ENCODE peak calls at places on chromosomes 4 and X, in six cellular contexts. X, M, B, D, R and K are unnamed samples.

GRCh38 chr4:86554641-86555040 is 39.5 kb upstream of the PTPN13 start:
- DNase-seq in B (no peak), M (no peak), D (no peak), X (no peak), R (no peak), K (no peak)

GRCh38 chrX:74104356-74105065 is 199.5 kb upstream of the ZCCHC13 start:
- DNase-seq in R (no peak), B (no peak), X (no peak), M (no peak), D (no peak), K (no peak)

GRCh38 chrX:132853040-132853439 is 105.4 kb downstream of the HS6ST2 start:
- DNase-seq in D (no peak), R (no peak), M (no peak), X (no peak), B (no peak), K (no peak)

GRCh38 chr4:69383281-69383680 is 103.0 kb downstream of the UGT2B28 start:
- DNase-seq in D (no peak), R (no peak), X (no peak), B (no peak), M (no peak), K (no peak)

GRCh38 chr4:10696253-10696652 is 11.7 kb upstream of the CLNK start:
- DNase-seq in R (no peak), D (no peak), B (no peak), M (no peak), X (no peak), K (no peak)

GRCh38 chr4:15167743-15168142 is 165.5 kb downstream of the CPEB2 start:
- DNase-seq in R (no peak), M (no peak), B (no peak), D (no peak), X (no peak), K (no peak)

GRCh38 chr4:65665951-65666523 is 4.3 kb downstream of the EPHA5 start:
- DNase-seq in B (no peak), D (no peak), R (no peak), X (no peak), M (no peak), K (no peak)

GRCh38 chrX:150767045-150767395 is 73.8 kb downstream of the MTMR1 start:
- DNase-seq in D (no peak), X (no peak), M (no peak), B (no peak), R (no peak), K (no peak)

GRCh38 chr4:38765391-38765790 is 17.4 kb downstream of the TLR10 start:
- DNase-seq in X (no peak), B (no peak), D (peak), M (no peak), R (no peak), K (no peak)

GRCh38 chrX:275967-276587 is 5.1 kb upstream of the PLCXD1 start:
- DNase-seq in R (no peak), X (peak), M (peak), B (peak), D (no peak), K (no peak)

GRCh38 chrX:26649534-26649933 is 433.6 kb downstream of the MAGEB5 start:
- DNase-seq in R (no peak), X (no peak), D (no peak), M (no peak), B (no peak), K (no peak)

GRCh38 chrX:150570512-150570911 is 2.1 kb downstream of the MTM1 start:
- DNase-seq in M (no peak), X (no peak), D (no peak), R (no peak), B (no peak), K (no peak)

GRCh38 chrX:143621276-143621675 is 14.6 kb downstream of the SLITRK4 start:
- DNase-seq in M (no peak), B (no peak), D (no peak), R (no peak), X (no peak), K (no peak)

GRCh38 chr4:82677327-82677726 is 115.5 kb upstream of the TMEM150C start:
- DNase-seq in M (no peak), R (no peak), B (no peak), X (no peak), D (no peak), K (no peak)

GRCh38 chr4:145047151-145047550 is 50.8 kb downstream of the ANAPC10 start:
- DNase-seq in M (no peak), D (no peak), R (no peak), X (no peak), B (no peak), K (no peak)

GRCh38 chrX:74578137-74578536 is 36.3 kb downstream of the RLIM start:
- DNase-seq in D (no peak), M (no peak), R (no peak), B (no peak), X (no peak), K (no peak)

GRCh38 chrX:27057883-27058282 is 405.3 kb downstream of the PPP4R3C start:
- DNase-seq in M (no peak), R (no peak), D (no peak), X (no peak), B (no peak), K (no peak)

GRCh38 chr4:90317785-90318184 is 190.6 kb downstream of the CCSER1 start:
- DNase-seq in R (no peak), M (no peak), D (peak), B (no peak), X (no peak), K (no peak)

GRCh38 chrX:56798866-56799864 is 70.1 kb downstream of the NBDY start:
- DNase-seq in M (peak), B (no peak), D (no peak), X (peak), R (peak), K (peak)

GRCh38 chr4:150570123-150570522 is 11.8 kb upstream of the MAB21L2 start:
- DNase-seq in X (no peak), R (no peak), B (no peak), M (no peak), D (no peak), K (no peak)

GRCh38 chr4:143083811-143084472 is 100.8 kb upstream of the USP38 start:
- DNase-seq in D (no peak), X (no peak), M (no peak), B (no peak), R (no peak), K (no peak)

GRCh38 chrX:111761578-111762135 is 80.7 kb downstream of the ALG13 start:
- DNase-seq in D (no peak), X (no peak), B (no peak), M (no peak), R (no peak), K (no peak)

GRCh38 chr4:16024009-16024408 is 59.8 kb downstream of the PROM1 start:
- DNase-seq in M (no peak), D (no peak), B (no peak), R (no peak), X (no peak), K (no peak)

GRCh38 chr4:55675196-55675793 is 39.2 kb upstream of the NMU start:
- DNase-seq in D (no peak), X (no peak), M (no peak), R (no peak), B (no peak), K (no peak)

GRCh38 chr4:82758701-82759685 is 39.6 kb downstream of the SCD5 start:
- DNase-seq in B (no peak), M (peak), X (no peak), R (peak), D (no peak), K (peak)

GRCh38 chr4:183589710-183590109 is 69.3 kb downstream of the RWDD4 start:
- DNase-seq in R (no peak), D (no peak), X (no peak), B (no peak), M (no peak), K (no peak)

GRCh38 chr4:5635826-5636196 is 72.5 kb downstream of the EVC2 start:
- DNase-seq in R (no peak), X (no peak), B (no peak), D (peak), M (no peak), K (no peak)
- H3K27ac ChIP-seq in R (no peak), X (no peak), B (no peak), D (peak), M (no peak), K (no peak)

DNA sequence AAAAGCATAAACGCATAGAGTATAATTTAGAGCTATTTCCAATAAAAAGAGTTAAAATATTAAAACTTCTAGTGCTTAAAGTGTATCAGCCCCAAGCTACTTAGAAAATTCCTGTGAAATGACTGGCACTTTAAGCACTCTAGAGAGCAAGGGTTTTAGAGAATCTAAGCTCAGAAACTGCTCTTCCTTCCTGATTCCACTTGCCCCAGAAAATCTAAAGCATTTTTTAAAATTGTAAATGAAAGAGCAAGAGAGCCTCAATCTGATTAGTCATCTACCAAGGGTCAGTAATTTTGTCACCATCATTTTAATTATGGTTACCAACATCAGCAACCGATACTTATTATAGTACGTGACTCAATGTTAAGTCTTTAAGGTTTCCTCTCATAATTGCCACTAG is 25.0 kb downstream of the CTPS2 start:
- DNase-seq in R (no peak), B (no peak), X (no peak), M (no peak), D (no peak), K (no peak)
- H3K27ac ChIP-seq in R (no peak), B (no peak), X (no peak), M (no peak), D (no peak), K (no peak)

GRCh38 chrX:72095370-72095769 is 36.3 kb downstream of the RTL5 start:
- DNase-seq in B (no peak), D (no peak), X (no peak), M (no peak), R (no peak), K (no peak)
- H3K27ac ChIP-seq in B (no peak), D (no peak), X (no peak), M (no peak), R (no peak), K (no peak)

GRCh38 chr4:79576480-79576803 is 168.4 kb upstream of the GK2 start:
- DNase-seq in B (no peak), M (no peak), D (no peak), R (no peak), X (no peak), K (no peak)

GRCh38 chr4:79578613-79579012 is 170.6 kb upstream of the GK2 start:
- DNase-seq in D (no peak), R (no peak), X (no peak), B (no peak), M (no peak), K (no peak)

GRCh38 chr4:79575709-79576479 is 167.9 kb upstream of the GK2 start:
- DNase-seq in M (no peak), B (no peak), R (no peak), D (no peak), X (no peak), K (no peak)

GRCh38 chr4:79574741-79575451 is 166.9 kb upstream of the GK2 start:
- DNase-seq in R (no peak), B (no peak), M (no peak), X (no peak), D (no peak), K (no peak)
- H3K27ac ChIP-seq in R (no peak), B (peak), M (peak), X (no peak), D (no peak), K (no peak)

GRCh38 chr4:121824171-121824527 is 466 bp upstream of the CCNA2 start:
- DNase-seq in R (no peak), B (no peak), M (no peak), D (no peak), X (no peak), K (no peak)
- H3K27ac ChIP-seq in R (no peak), B (peak), M (peak), D (no peak), X (peak), K (peak)

GRCh38 chr4:127856485-127857447 is 23.9 kb upstream of the PLK4 start:
- DNase-seq in R (no peak), M (no peak), X (no peak), D (peak), B (no peak), K (no peak)
- H3K27ac ChIP-seq in R (no peak), M (no peak), X (no peak), D (no peak), B (no peak), K (no peak)